ENCODE peak calls at places on chromosomes 13 and 19, in nine cellular contexts. One of them, this sample, is unnamed.

GRCh38 chr13:105410602-105411001 is 1124.9 kb downstream of the EFNB2 start:
- DNase-seq in tibial nerve: peak
- DNase-seq in lower leg skin: peak
- DNase-seq in tibial artery: no peak
- DNase-seq in nephron progenitor cell: peak
- DNase-seq in endothelial cell: peak
- DNase-seq in adrenal gland: peak
- DNase-seq in body of pancreas: peak
- DNase-seq in GM10248: no peak
- DNase-seq in this sample: no peak

GRCh38 chr13:50227356-50227755 is 212.1 kb downstream of the KCNRG start:
- DNase-seq in tibial nerve: no peak
- DNase-seq in lower leg skin: no peak
- DNase-seq in tibial artery: no peak
- DNase-seq in nephron progenitor cell: no peak
- DNase-seq in endothelial cell: no peak
- DNase-seq in adrenal gland: no peak
- DNase-seq in body of pancreas: no peak
- DNase-seq in GM10248: no peak
- DNase-seq in this sample: no peak

GRCh38 chr13:27607125-27607524 is 13.2 kb downstream of the LNX2 start:
- DNase-seq in tibial nerve: no peak
- DNase-seq in lower leg skin: no peak
- DNase-seq in tibial artery: no peak
- DNase-seq in nephron progenitor cell: no peak
- DNase-seq in endothelial cell: no peak
- DNase-seq in adrenal gland: peak
- DNase-seq in body of pancreas: no peak
- DNase-seq in GM10248: no peak
- DNase-seq in this sample: no peak

GRCh38 chr19:47582320-47582909 is 9.5 kb upstream of the ZNF541 start:
- DNase-seq in tibial nerve: no peak
- DNase-seq in lower leg skin: no peak
- DNase-seq in tibial artery: no peak
- DNase-seq in nephron progenitor cell: no peak
- DNase-seq in endothelial cell: no peak
- DNase-seq in adrenal gland: peak
- DNase-seq in body of pancreas: no peak
- DNase-seq in GM10248: no peak
- DNase-seq in this sample: no peak

GRCh38 chr19:45693168-45693788 is 812 bp downstream of the QPCTL start:
- DNase-seq in tibial nerve: peak
- DNase-seq in lower leg skin: peak
- DNase-seq in tibial artery: peak
- DNase-seq in nephron progenitor cell: peak
- DNase-seq in endothelial cell: peak
- DNase-seq in adrenal gland: peak
- DNase-seq in body of pancreas: peak
- DNase-seq in GM10248: peak
- DNase-seq in this sample: peak

GRCh38 chr13:97125810-97126738 is 96.1 kb upstream of the MBNL2 start:
- DNase-seq in tibial nerve: no peak
- DNase-seq in lower leg skin: peak
- DNase-seq in tibial artery: no peak
- DNase-seq in nephron progenitor cell: no peak
- DNase-seq in endothelial cell: no peak
- DNase-seq in adrenal gland: no peak
- DNase-seq in body of pancreas: no peak
- DNase-seq in GM10248: peak
- DNase-seq in this sample: no peak

GRCh38 chr13:27573265-27573664 is 47.1 kb downstream of the LNX2 start:
- DNase-seq in tibial nerve: no peak
- DNase-seq in lower leg skin: no peak
- DNase-seq in tibial artery: no peak
- DNase-seq in nephron progenitor cell: no peak
- DNase-seq in endothelial cell: no peak
- DNase-seq in adrenal gland: no peak
- DNase-seq in body of pancreas: no peak
- DNase-seq in GM10248: no peak
- DNase-seq in this sample: no peak

GRCh38 chr13:29914591-29914990 is 64.2 kb upstream of the UBL3 start:
- DNase-seq in tibial nerve: no peak
- DNase-seq in lower leg skin: no peak
- DNase-seq in tibial artery: no peak
- DNase-seq in nephron progenitor cell: no peak
- DNase-seq in endothelial cell: no peak
- DNase-seq in adrenal gland: no peak
- DNase-seq in body of pancreas: no peak
- DNase-seq in GM10248: no peak
- DNase-seq in this sample: no peak

GRCh38 chr19:10929402-10929794 is 787 bp downstream of the TIMM29 start:
- DNase-seq in tibial nerve: no peak
- DNase-seq in lower leg skin: no peak
- DNase-seq in tibial artery: no peak
- DNase-seq in nephron progenitor cell: no peak
- DNase-seq in endothelial cell: no peak
- DNase-seq in adrenal gland: no peak
- DNase-seq in body of pancreas: no peak
- DNase-seq in GM10248: no peak
- DNase-seq in this sample: no peak

GRCh38 chr13:23901365-23901764 is 4.1 kb upstream of the C1QTNF9B start:
- DNase-seq in tibial nerve: no peak
- DNase-seq in lower leg skin: no peak
- DNase-seq in tibial artery: no peak
- DNase-seq in nephron progenitor cell: no peak
- DNase-seq in endothelial cell: no peak
- DNase-seq in adrenal gland: no peak
- DNase-seq in body of pancreas: no peak
- DNase-seq in GM10248: no peak
- DNase-seq in this sample: no peak

GRCh38 chr13:36395280-36395679 is 37.0 kb upstream of the CCNA1 start:
- DNase-seq in tibial nerve: no peak
- DNase-seq in lower leg skin: no peak
- DNase-seq in tibial artery: no peak
- DNase-seq in nephron progenitor cell: no peak
- DNase-seq in endothelial cell: no peak
- DNase-seq in adrenal gland: no peak
- DNase-seq in body of pancreas: no peak
- DNase-seq in GM10248: peak
- DNase-seq in this sample: no peak
- TF ChIP-seq CTCF in tibial nerve: peak
- TF ChIP-seq CTCF in lower leg skin: no peak
- TF ChIP-seq CTCF in tibial artery: peak
- TF ChIP-seq CTCF in nephron progenitor cell: no peak
- TF ChIP-seq CTCF in endothelial cell: no peak
- TF ChIP-seq CTCF in adrenal gland: peak
- TF ChIP-seq CTCF in body of pancreas: peak
- TF ChIP-seq CTCF in GM10248: no peak
- TF ChIP-seq CTCF in this sample: no peak

DNA sequence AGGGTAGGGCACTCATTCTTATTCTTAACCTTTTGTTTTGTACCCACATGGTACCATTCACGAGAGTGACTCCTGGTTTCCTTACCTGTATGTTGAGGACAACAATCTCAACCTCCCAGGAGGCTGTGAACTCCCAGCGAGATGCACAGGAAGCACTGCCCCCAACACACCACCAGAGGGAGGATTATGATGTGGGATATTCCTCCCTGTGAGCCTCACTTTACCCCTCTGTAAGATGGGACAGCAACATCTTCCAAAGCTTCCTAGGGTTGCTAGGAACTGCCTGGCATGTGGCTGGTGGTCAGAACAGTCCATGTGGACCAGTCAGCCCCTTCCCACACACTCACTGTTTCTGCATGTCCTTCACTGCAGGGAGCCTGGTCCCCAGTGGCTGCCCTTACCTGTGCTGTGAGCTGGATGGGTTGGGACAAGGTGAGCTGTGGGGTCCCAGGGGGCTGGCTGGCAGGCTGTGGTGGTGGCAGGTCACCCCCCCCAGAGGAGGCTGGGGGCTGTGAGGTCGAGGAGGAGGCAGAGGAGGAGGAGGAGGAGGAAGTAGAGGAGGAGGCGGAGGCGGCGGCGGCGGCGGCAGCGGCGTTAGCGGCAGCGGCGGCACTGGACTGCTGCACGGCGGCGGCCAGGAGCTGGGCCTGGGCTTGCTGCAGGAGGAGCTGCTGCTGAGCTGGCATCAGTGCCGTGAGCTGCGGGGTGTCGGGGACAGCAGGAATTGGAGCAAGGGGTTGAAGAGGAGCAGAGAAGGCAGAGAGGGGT is 15.8 kb downstream of the POU2F2 start:
- DNase-seq in tibial nerve: no peak
- DNase-seq in lower leg skin: no peak
- DNase-seq in tibial artery: no peak
- DNase-seq in nephron progenitor cell: no peak
- DNase-seq in endothelial cell: no peak
- DNase-seq in adrenal gland: no peak
- DNase-seq in body of pancreas: no peak
- DNase-seq in GM10248: no peak
- DNase-seq in this sample: no peak
- TF ChIP-seq CTCF in tibial nerve: no peak
- TF ChIP-seq CTCF in lower leg skin: no peak
- TF ChIP-seq CTCF in tibial artery: no peak
- TF ChIP-seq CTCF in nephron progenitor cell: no peak
- TF ChIP-seq CTCF in endothelial cell: no peak
- TF ChIP-seq CTCF in adrenal gland: no peak
- TF ChIP-seq CTCF in body of pancreas: no peak
- TF ChIP-seq CTCF in GM10248: no peak
- TF ChIP-seq CTCF in this sample: no peak

GRCh38 chr19:2458054-2458453 is 1.3 kb upstream of the LMNB2 start:
- DNase-seq in tibial nerve: no peak
- DNase-seq in lower leg skin: no peak
- DNase-seq in tibial artery: no peak
- DNase-seq in nephron progenitor cell: no peak
- DNase-seq in endothelial cell: no peak
- DNase-seq in adrenal gland: no peak
- DNase-seq in body of pancreas: no peak
- DNase-seq in GM10248: no peak
- DNase-seq in this sample: no peak

GRCh38 chr19:2460245-2460644 is 3.5 kb upstream of the LMNB2 start:
- DNase-seq in tibial nerve: no peak
- DNase-seq in lower leg skin: no peak
- DNase-seq in tibial artery: no peak
- DNase-seq in nephron progenitor cell: no peak
- DNase-seq in endothelial cell: no peak
- DNase-seq in adrenal gland: no peak
- DNase-seq in body of pancreas: no peak
- DNase-seq in GM10248: no peak
- DNase-seq in this sample: no peak

GRCh38 chr19:2462635-2463421 is 6.1 kb upstream of the LMNB2 start:
- DNase-seq in tibial nerve: peak
- DNase-seq in lower leg skin: peak
- DNase-seq in tibial artery: peak
- DNase-seq in nephron progenitor cell: peak
- DNase-seq in endothelial cell: peak
- DNase-seq in adrenal gland: peak
- DNase-seq in body of pancreas: peak
- DNase-seq in GM10248: no peak
- DNase-seq in this sample: peak

GRCh38 chr19:2464389-2464788 is 7.6 kb upstream of the LMNB2 start:
- DNase-seq in tibial nerve: no peak
- DNase-seq in lower leg skin: no peak
- DNase-seq in tibial artery: no peak
- DNase-seq in nephron progenitor cell: no peak
- DNase-seq in endothelial cell: no peak
- DNase-seq in adrenal gland: no peak
- DNase-seq in body of pancreas: no peak
- DNase-seq in GM10248: no peak
- DNase-seq in this sample: no peak

DNA sequence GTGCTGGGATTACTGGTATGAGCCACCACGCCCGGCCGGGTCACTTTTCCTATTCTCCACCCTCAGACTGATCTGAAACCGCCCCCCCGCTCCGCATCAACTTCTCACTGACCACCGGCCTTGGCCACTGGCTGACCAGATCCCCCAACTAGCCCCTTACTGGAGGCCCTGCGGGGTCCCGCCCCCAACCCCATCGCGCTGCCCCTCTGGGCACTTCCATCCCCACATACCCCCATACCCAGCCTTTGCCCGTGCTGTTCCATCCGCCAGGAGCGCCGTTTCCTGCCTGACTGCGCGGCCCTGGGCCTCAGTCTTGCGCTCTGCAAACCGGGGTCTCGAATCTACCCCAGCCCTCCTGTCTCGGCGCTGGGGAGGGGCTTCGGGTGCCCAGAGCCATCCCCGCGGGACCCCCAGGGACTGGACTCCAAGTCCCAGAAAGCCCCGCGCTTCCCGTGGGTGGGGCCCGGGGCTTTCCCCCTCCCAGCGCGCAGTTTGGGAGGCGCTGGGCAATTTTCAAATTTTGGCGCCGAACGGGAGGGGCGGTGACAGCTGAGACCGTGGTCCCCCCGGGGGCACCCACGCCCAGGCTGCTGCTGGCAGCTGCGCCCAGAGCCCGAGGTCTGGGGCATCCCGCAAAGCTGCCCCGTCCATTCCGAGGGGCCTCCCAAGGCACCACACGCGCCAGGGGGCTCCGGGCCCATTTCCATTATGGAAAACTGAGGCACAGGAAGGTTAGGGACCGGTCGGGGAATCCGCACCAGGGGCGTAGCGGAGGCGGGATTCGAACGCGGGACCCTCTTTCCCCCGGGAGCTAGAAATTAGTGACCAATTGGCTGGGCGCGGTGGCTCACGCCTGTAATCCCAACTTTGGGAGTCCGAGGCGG is 5.2 kb upstream of the LMNB2 start:
- DNase-seq in tibial nerve: no peak
- DNase-seq in lower leg skin: no peak
- DNase-seq in tibial artery: peak
- DNase-seq in nephron progenitor cell: peak
- DNase-seq in endothelial cell: peak
- DNase-seq in adrenal gland: no peak
- DNase-seq in body of pancreas: peak
- DNase-seq in GM10248: peak
- DNase-seq in this sample: no peak
- TF ChIP-seq CTCF in tibial nerve: no peak
- TF ChIP-seq CTCF in lower leg skin: no peak
- TF ChIP-seq CTCF in tibial artery: no peak
- TF ChIP-seq CTCF in nephron progenitor cell: no peak
- TF ChIP-seq CTCF in endothelial cell: no peak
- TF ChIP-seq CTCF in adrenal gland: no peak
- TF ChIP-seq CTCF in body of pancreas: no peak
- TF ChIP-seq CTCF in GM10248: no peak
- TF ChIP-seq CTCF in this sample: no peak

DNA sequence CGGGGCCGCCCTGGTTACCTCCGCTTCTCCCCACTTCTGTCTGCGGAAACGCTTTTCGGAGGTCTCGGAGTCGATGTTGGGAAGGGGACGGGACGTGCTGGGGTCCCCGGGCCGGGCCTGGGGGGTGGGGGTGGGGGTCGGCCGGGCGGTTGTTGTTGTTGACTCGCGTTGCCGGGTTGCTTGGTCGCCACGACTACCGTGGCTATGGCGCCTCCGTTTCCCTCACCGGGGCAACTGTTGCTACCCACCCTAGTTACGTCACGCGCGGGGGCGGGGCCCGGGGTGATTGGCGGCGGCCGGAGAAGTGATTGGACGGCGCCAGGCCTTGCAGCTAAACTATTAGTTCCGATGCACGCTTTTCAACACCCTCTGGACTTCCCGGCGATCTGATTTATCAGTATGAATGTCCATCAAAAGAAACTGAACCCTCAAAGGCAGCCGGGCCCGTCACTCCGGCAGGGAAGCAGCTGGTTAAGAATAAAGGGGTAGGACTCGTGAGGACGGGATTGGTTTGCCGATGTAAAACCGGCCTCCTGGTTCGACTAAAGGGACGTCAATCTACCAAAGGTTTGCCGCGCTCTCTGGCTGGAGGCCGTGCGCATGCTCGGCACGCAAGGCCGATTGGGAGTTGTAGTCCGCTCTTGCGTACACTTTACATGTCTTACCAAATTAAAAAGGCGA is at the start of gene RFX1:
- DNase-seq in tibial nerve: peak
- DNase-seq in lower leg skin: peak
- DNase-seq in tibial artery: peak
- DNase-seq in nephron progenitor cell: peak
- DNase-seq in endothelial cell: peak
- DNase-seq in adrenal gland: peak
- DNase-seq in body of pancreas: peak
- DNase-seq in GM10248: peak
- DNase-seq in this sample: peak
- TF ChIP-seq CTCF in tibial nerve: peak
- TF ChIP-seq CTCF in lower leg skin: no peak
- TF ChIP-seq CTCF in tibial artery: no peak
- TF ChIP-seq CTCF in nephron progenitor cell: no peak
- TF ChIP-seq CTCF in endothelial cell: no peak
- TF ChIP-seq CTCF in adrenal gland: no peak
- TF ChIP-seq CTCF in body of pancreas: no peak
- TF ChIP-seq CTCF in GM10248: no peak
- TF ChIP-seq CTCF in this sample: no peak

This sample was measured in right atrium auricular region.